ENCODE peak calls at places on chromosomes 4 and X, in four cellular contexts. P, H, W and S are unnamed samples.

GRCh38 chrX:71619193-71619592 is 882 bp upstream of the CXCR3 start:
- DNase-seq in P (no peak), H (no peak), W (no peak), S (no peak)

GRCh38 chrX:102808336-102808735 is 87.8 kb downstream of the GPRASP3 start:
- DNase-seq in P (no peak), H (no peak), W (no peak), S (no peak)

GRCh38 chrX:45445745-45446412 is 245.2 kb upstream of the DIPK2B start:
- DNase-seq in P (peak; percentile 61), H (no peak), W (no peak), S (no peak)

GRCh38 chr4:186243331-186243730 is 16.0 kb downstream of the KLKB1 start:
- DNase-seq in P (no peak), H (no peak), W (no peak), S (no peak)

GRCh38 chr4:67687639-67688038 is 13.3 kb downstream of the UBA6 start:
- DNase-seq in P (no peak), H (no peak), W (no peak), S (no peak)

GRCh38 chrX:95346854-95347253 is 1337.8 kb upstream of the DIAPH2 start:
- DNase-seq in P (no peak), H (no peak), W (no peak), S (no peak)

GRCh38 chr4:115082633-115083032 is 30.8 kb downstream of the NDST4 start:
- DNase-seq in P (no peak), H (no peak), W (no peak), S (no peak)

GRCh38 chrX:22748093-22748999 is 251.4 kb upstream of the DDX53 start:
- DNase-seq in P (no peak), H (no peak), W (peak; percentile 21), S (no peak)

GRCh38 chr4:37653601-37654000 is 32.6 kb downstream of the RELL1 start:
- DNase-seq in P (no peak), H (no peak), W (no peak), S (no peak)

GRCh38 chrX:4935846-4936245 is 1222.4 kb upstream of the PRKX start:
- DNase-seq in P (no peak), H (no peak), W (peak; percentile 2), S (no peak)

GRCh38 chrX:46447384-46447783 is 97.8 kb downstream of the ZNF674 start:
- DNase-seq in P (no peak), H (no peak), W (no peak), S (no peak)

GRCh38 chrX:97238632-97239031 is 354.9 kb downstream of the RPA4 start:
- DNase-seq in P (peak; percentile 18), H (no peak), W (no peak), S (no peak)

GRCh38 chrX:1244164-1245076 is 24.2 kb upstream of the CSF2RA start:
- DNase-seq in P (no peak), H (no peak), W (no peak), S (no peak)

GRCh38 chr4:139042981-139043460 is 27.4 kb downstream of the NOCT start:
- DNase-seq in P (no peak), H (no peak), W (no peak), S (no peak)

GRCh38 chr4:119865389-119865788 is 201.3 kb downstream of the MAD2L1 start:
- DNase-seq in P (no peak), H (no peak), W (no peak), S (no peak)

GRCh38 chrX:111507931-111508330 is 3.5 kb upstream of the SERTM2 start:
- DNase-seq in P (peak; percentile 32), H (no peak), W (no peak), S (no peak)

GRCh38 chr4:1198070-1198844 is 25.9 kb upstream of the SPON2 start:
- DNase-seq in P (no peak), H (peak; percentile 57), W (peak; percentile 13), S (no peak)

GRCh38 chrX:52380993-52381392 is 12.2 kb downstream of the XAGE2 start:
- DNase-seq in P (no peak), H (no peak), W (no peak), S (no peak)

GRCh38 chr4:88054909-88055308 is 47.5 kb downstream of the PKD2 start:
- DNase-seq in P (no peak), H (no peak), W (peak; percentile 29), S (no peak)

GRCh38 chr4:153564630-153565525 is 98.7 kb downstream of the TMEM131L start:
- DNase-seq in P (peak; percentile 12), H (no peak), W (no peak), S (no peak)

GRCh38 chrX:17442898-17443297 is 67.9 kb downstream of the NHS start:
- DNase-seq in P (no peak), H (no peak), W (no peak), S (no peak)

GRCh38 chrX:87571965-87572364 is 54.4 kb downstream of the KLHL4 start:
- DNase-seq in P (no peak), H (no peak), W (no peak), S (no peak)

GRCh38 chr4:41538017-41538733 is at the start of gene LIMCH1:
- DNase-seq in P (no peak), H (no peak), W (peak; percentile 82), S (peak; percentile 90)

GRCh38 chrX:17380221-17380620 is 5.2 kb downstream of the NHS start:
- DNase-seq in P (no peak), H (no peak), W (no peak), S (no peak)

GRCh38 chr4:1608196-1608820 is 75.8 kb downstream of the FAM53A start:
- DNase-seq in P (no peak), H (no peak), W (no peak), S (no peak)

GRCh38 chr4:36348403-36348938 is 67.1 kb downstream of the DTHD1 start:
- DNase-seq in P (no peak), H (no peak), W (no peak), S (no peak)

GRCh38 chr4:104064650-104065577 is 345.1 kb upstream of the TACR3 start:
- DNase-seq in P (no peak), H (no peak), W (peak; percentile 20), S (no peak)
- TF ChIP-seq CTCF in P (peak; percentile 72), H (peak; percentile 57), W (peak; percentile 51), S (peak; percentile 36)

DNA sequence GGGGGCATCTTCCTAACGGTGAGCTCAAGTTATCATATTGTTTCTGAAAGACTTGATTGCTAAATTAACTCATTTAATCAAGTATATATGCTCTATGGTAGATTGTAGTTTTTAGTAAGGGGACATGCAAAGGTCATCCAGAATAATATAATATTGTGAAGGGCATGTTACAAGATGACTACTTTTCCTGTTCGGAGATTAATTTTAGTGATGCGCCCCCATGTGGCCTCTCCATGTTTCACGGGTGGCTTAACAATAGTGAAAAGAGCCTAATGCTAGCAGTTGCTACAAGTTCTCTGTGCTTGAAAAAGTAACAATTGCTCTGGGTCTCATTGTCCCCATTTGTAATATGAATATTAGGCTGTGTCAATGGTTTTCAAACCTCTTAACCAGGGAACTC is 12.2 kb downstream of the SMPX start:
- DNase-seq in P (no peak), H (no peak), W (peak; percentile 11), S (no peak)
- TF ChIP-seq CTCF in P (peak; percentile 54), H (peak; percentile 64), W (peak; percentile 48), S (peak; percentile 43)

GRCh38 chr4:159014896-159015295 is 88.0 kb upstream of the RAPGEF2 start:
- DNase-seq in P (no peak), H (no peak), W (no peak), S (no peak)

GRCh38 chr4:159017323-159018036 is 85.4 kb upstream of the RAPGEF2 start:
- DNase-seq in P (no peak), H (no peak), W (no peak), S (no peak)

GRCh38 chr4:159018062-159018629 is 84.7 kb upstream of the RAPGEF2 start:
- DNase-seq in P (no peak), H (no peak), W (no peak), S (no peak)

GRCh38 chr4:159015862-159016261 is 87.0 kb upstream of the RAPGEF2 start:
- DNase-seq in P (no peak), H (no peak), W (no peak), S (no peak)

DNA sequence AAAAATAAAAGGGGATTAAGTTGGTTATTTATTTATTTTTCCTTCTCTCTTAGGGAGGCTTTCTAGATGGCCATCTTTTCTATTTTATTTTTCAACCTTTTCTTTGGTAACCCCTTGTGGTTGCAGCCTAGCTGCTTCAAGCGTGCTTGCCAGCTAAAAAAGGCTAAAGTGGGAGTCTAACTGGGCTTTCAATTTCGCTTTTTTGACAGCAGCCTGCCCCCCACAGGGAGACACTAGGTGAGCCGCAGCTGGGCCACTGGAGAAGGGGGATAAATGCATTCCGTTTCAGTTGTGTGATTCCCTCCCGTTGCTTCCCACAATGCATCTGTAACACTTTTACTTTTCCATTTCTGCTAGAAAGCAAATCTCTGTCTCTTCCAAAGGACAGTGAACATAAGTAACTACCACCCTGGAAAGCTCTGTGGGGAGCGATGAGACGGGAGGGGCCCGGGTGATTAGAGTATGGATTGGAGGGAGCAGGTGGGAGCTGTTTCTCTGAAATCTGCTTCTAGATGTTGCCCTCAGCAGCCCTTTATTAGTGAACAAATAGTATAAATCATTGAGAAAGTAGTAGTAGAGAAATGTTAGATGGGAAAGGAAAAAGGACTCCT is 86.2 kb upstream of the RAPGEF2 start:
- DNase-seq in P (peak; percentile 29), H (no peak), W (no peak), S (no peak)
- TF ChIP-seq CTCF in P (peak; percentile 50), H (peak; percentile 41), W (no peak), S (no peak)

GRCh38 chr4:38994135-38994534 is 38.1 kb downstream of the TMEM156 start:
- DNase-seq in P (no peak), H (no peak), W (no peak), S (no peak)

GRCh38 chr4:38989487-38989886 is 42.7 kb downstream of the TMEM156 start:
- DNase-seq in P (no peak), H (no peak), W (no peak), S (no peak)

GRCh38 chr4:38990241-38990640 is 42.0 kb downstream of the TMEM156 start:
- DNase-seq in P (no peak), H (no peak), W (no peak), S (no peak)

DNA sequence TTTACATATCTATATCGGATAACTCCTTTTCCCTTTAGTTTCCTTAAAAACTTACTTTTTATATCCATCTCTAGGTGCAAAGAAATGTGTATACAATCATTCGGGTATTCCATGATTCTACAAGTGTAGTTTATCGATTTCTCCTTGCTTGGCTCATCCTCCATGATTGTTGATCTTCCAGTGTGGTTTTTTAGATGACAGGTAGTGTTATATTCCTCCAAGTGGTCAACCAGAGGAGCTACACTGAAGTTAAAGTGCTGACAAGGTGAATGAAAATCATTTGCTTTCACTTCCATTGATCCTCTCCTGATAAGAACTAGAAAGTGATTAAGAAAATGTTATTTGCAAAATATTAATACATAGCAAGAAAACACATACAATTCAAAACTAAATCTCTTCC is 38.5 kb downstream of the TMEM156 start:
- DNase-seq in P (no peak), H (no peak), W (no peak), S (no peak)
- TF ChIP-seq CTCF in P (no peak), H (peak; percentile 27), W (no peak), S (no peak)

GRCh38 chr4:171594293-171594692 is 218.9 kb upstream of the GALNTL6 start:
- DNase-seq in P (no peak), H (no peak), W (no peak), S (no peak)
- TF ChIP-seq CTCF in P (no peak), H (no peak), W (no peak), S (no peak)

GRCh38 chrX:153494541-153495361 is at the start of gene BGN:
- DNase-seq in P (no peak), H (no peak), W (peak; percentile 47), S (no peak)
- TF ChIP-seq CTCF in P (peak; percentile 22), H (peak; percentile 59), W (peak; percentile 48), S (no peak)

GRCh38 chr4:6557856-6558255 is 17.1 kb upstream of the MAN2B2 start:
- DNase-seq in P (no peak), H (no peak), W (no peak), S (no peak)
- TF ChIP-seq CTCF in P (no peak), H (no peak), W (no peak), S (no peak)